ENCODE peak calls at places on chromosomes 13 and 19, in four cellular contexts. One of them, this sample, is unnamed.
A peak's percentile ranks its signal among the peaks of the same experiment; 100 is the strongest.

GRCh38 chr13:41403983-41404382 is 53.4 kb upstream of the RGCC start:
- DNase-seq in HepG2: no peak
- DNase-seq in H1: no peak
- DNase-seq in GM12878: no peak
- DNase-seq in this sample: no peak

GRCh38 chr19:56765107-56765506 is 75.4 kb downstream of the PEG3 start:
- DNase-seq in H1: no peak
- DNase-seq in GM12878: no peak
- DNase-seq in HepG2: no peak
- DNase-seq in this sample: no peak

GRCh38 chr19:3505598-3506383 is at the start of gene FZR1:
- DNase-seq in GM12878: peak; percentile 94
- DNase-seq in HepG2: peak; percentile 95
- DNase-seq in H1: peak; percentile 98
- DNase-seq in this sample: peak; percentile 97

GRCh38 chr13:100275746-100276145 is 186.9 kb downstream of the PCCA start:
- DNase-seq in HepG2: no peak
- DNase-seq in H1: no peak
- DNase-seq in GM12878: no peak
- DNase-seq in this sample: no peak

GRCh38 chr19:28905996-28906395 is 307.0 kb downstream of the UQCRFS1 start:
- DNase-seq in H1: no peak
- DNase-seq in GM12878: no peak
- DNase-seq in HepG2: no peak
- DNase-seq in this sample: no peak

GRCh38 chr13:95547531-95548167 is 4.9 kb upstream of the CLDN10 start:
- DNase-seq in GM12878: no peak
- DNase-seq in H1: no peak
- DNase-seq in HepG2: no peak
- DNase-seq in this sample: no peak

GRCh38 chr19:5293607-5294089 is 47.0 kb downstream of the PTPRS start:
- DNase-seq in H1: peak; percentile 86
- DNase-seq in GM12878: no peak
- DNase-seq in HepG2: no peak
- DNase-seq in this sample: no peak

GRCh38 chr13:33119022-33119735 is 103.0 kb downstream of the KL start:
- DNase-seq in HepG2: no peak
- DNase-seq in GM12878: no peak
- DNase-seq in H1: no peak
- DNase-seq in this sample: no peak

GRCh38 chr13:102793583-102794355 is 5.0 kb downstream of the POGLUT2 start:
- DNase-seq in GM12878: no peak
- DNase-seq in HepG2: no peak
- DNase-seq in H1: no peak
- DNase-seq in this sample: no peak

GRCh38 chr13:101621099-101621498 is 168.6 kb downstream of the ITGBL1 start:
- DNase-seq in HepG2: no peak
- DNase-seq in H1: no peak
- DNase-seq in GM12878: no peak
- DNase-seq in this sample: no peak

GRCh38 chr13:24891476-24892108 is 127.6 kb downstream of the RNF17 start:
- DNase-seq in H1: no peak
- DNase-seq in HepG2: no peak
- DNase-seq in GM12878: no peak
- DNase-seq in this sample: no peak

GRCh38 chr19:49913720-49914119 is 15.3 kb upstream of the ATF5 start:
- DNase-seq in H1: no peak
- DNase-seq in GM12878: no peak
- DNase-seq in HepG2: no peak
- DNase-seq in this sample: no peak

GRCh38 chr19:57560049-57560491 is 407 bp upstream of the ZNF550 start:
- DNase-seq in H1: no peak
- DNase-seq in HepG2: no peak
- DNase-seq in GM12878: no peak
- DNase-seq in this sample: no peak

GRCh38 chr13:94967183-94968039 is 255.1 kb upstream of the SOX21 start:
- DNase-seq in GM12878: no peak
- DNase-seq in HepG2: no peak
- DNase-seq in H1: peak; percentile 81
- DNase-seq in this sample: no peak

GRCh38 chr13:107373551-107373950 is 805.6 kb upstream of the ARGLU1 start:
- DNase-seq in H1: no peak
- DNase-seq in GM12878: no peak
- DNase-seq in HepG2: no peak
- DNase-seq in this sample: no peak

GRCh38 chr13:97914537-97914936 is 38.9 kb upstream of the IPO5 start:
- DNase-seq in H1: no peak
- DNase-seq in HepG2: no peak
- DNase-seq in GM12878: no peak
- DNase-seq in this sample: no peak

GRCh38 chr19:4807188-4807587 is 15.7 kb downstream of the FEM1A start:
- DNase-seq in HepG2: no peak
- DNase-seq in GM12878: no peak
- DNase-seq in H1: no peak
- DNase-seq in this sample: no peak

GRCh38 chr13:44396295-44396962 is 22.8 kb downstream of the SERP2 start:
- DNase-seq in H1: no peak
- DNase-seq in HepG2: no peak
- DNase-seq in GM12878: no peak
- DNase-seq in this sample: no peak

GRCh38 chr19:29806098-29806866 is 5.5 kb upstream of the CCNE1 start:
- DNase-seq in HepG2: peak; percentile 52
- DNase-seq in H1: peak; percentile 56
- DNase-seq in GM12878: no peak
- DNase-seq in this sample: no peak

GRCh38 chr19:17910776-17911360 is 21.9 kb upstream of the CCDC124 start:
- DNase-seq in H1: no peak
- DNase-seq in GM12878: no peak
- DNase-seq in HepG2: no peak
- DNase-seq in this sample: no peak

GRCh38 chr19:53868892-53869804 is 1.5 kb downstream of the MYADM start:
- DNase-seq in HepG2: peak; percentile 82
- DNase-seq in GM12878: no peak
- DNase-seq in H1: peak; percentile 92
- DNase-seq in this sample: peak; percentile 61

GRCh38 chr13:95438297-95438696 is 114.2 kb upstream of the CLDN10 start:
- DNase-seq in H1: no peak
- DNase-seq in GM12878: no peak
- DNase-seq in HepG2: no peak
- DNase-seq in this sample: no peak

GRCh38 chr13:29140277-29140676 is 320.1 kb downstream of the MTUS2 start:
- DNase-seq in HepG2: no peak
- DNase-seq in H1: no peak
- DNase-seq in GM12878: no peak
- DNase-seq in this sample: no peak

GRCh38 chr13:77429320-77430142 is 102.6 kb upstream of the MYCBP2 start:
- DNase-seq in GM12878: peak; percentile 93
- DNase-seq in H1: no peak
- DNase-seq in HepG2: no peak
- DNase-seq in this sample: no peak

GRCh38 chr13:20370815-20371421 is 138.8 kb upstream of the GJB6 start:
- DNase-seq in HepG2: no peak
- DNase-seq in GM12878: no peak
- DNase-seq in H1: no peak
- DNase-seq in this sample: no peak

GRCh38 chr13:73715114-73715909 is 418.9 kb downstream of the KLF12 start:
- DNase-seq in HepG2: no peak
- DNase-seq in GM12878: peak; percentile 31
- DNase-seq in H1: no peak
- DNase-seq in this sample: no peak

GRCh38 chr13:93224545-93224944 is 2.1 kb upstream of the GPC6 start:
- DNase-seq in GM12878: no peak
- DNase-seq in H1: no peak
- DNase-seq in HepG2: peak; percentile 99
- DNase-seq in this sample: no peak

GRCh38 chr13:41694902-41695301 is 237.6 kb downstream of the RGCC start:
- DNase-seq in HepG2: no peak
- DNase-seq in H1: no peak
- DNase-seq in GM12878: peak; percentile 7
- DNase-seq in this sample: peak; percentile 50

GRCh38 chr19:8261347-8261746 is 46.8 kb downstream of the CD320 start:
- DNase-seq in H1: no peak
- DNase-seq in GM12878: no peak
- DNase-seq in HepG2: no peak
- DNase-seq in this sample: no peak

GRCh38 chr13:29935309-29935981 is 85.0 kb upstream of the UBL3 start:
- DNase-seq in HepG2: no peak
- DNase-seq in GM12878: peak; percentile 74
- DNase-seq in H1: no peak
- DNase-seq in this sample: no peak

GRCh38 chr19:36265064-36265463 is 50.2 kb downstream of the ZNF146 start:
- DNase-seq in HepG2: no peak
- DNase-seq in GM12878: no peak
- DNase-seq in H1: no peak
- DNase-seq in this sample: no peak

GRCh38 chr19:7897289-7897688 is 6.4 kb upstream of the MAP2K7 start:
- DNase-seq in GM12878: no peak
- DNase-seq in HepG2: peak; percentile 86
- DNase-seq in H1: no peak
- DNase-seq in this sample: no peak

GRCh38 chr13:110683203-110683883 is 22.6 kb downstream of the CARS2 start:
- DNase-seq in HepG2: peak; percentile 52
- DNase-seq in H1: no peak
- DNase-seq in GM12878: no peak
- DNase-seq in this sample: peak; percentile 8

GRCh38 chr13:90951663-90952062 is 395.8 kb upstream of the MIR17HG start:
- DNase-seq in H1: no peak
- DNase-seq in HepG2: no peak
- DNase-seq in GM12878: no peak
- DNase-seq in this sample: no peak

GRCh38 chr19:38707512-38708114 is 36.7 kb downstream of the CAPN12 start:
- DNase-seq in HepG2: peak; percentile 48
- DNase-seq in H1: no peak
- DNase-seq in GM12878: no peak
- DNase-seq in this sample: no peak

GRCh38 chr19:2255982-2256685 is at the start of gene JSRP1:
- DNase-seq in HepG2: no peak
- DNase-seq in GM12878: no peak
- DNase-seq in H1: no peak
- DNase-seq in this sample: no peak

GRCh38 chr13:50071399-50071798 is 56.2 kb downstream of the KCNRG start:
- DNase-seq in H1: no peak
- DNase-seq in HepG2: no peak
- DNase-seq in GM12878: no peak
- DNase-seq in this sample: no peak
- TF ChIP-seq ATF3 in H1: no peak
- TF ChIP-seq ATF3 in HepG2: no peak
- TF ChIP-seq ATF3 in GM12878: no peak
- TF ChIP-seq ATF3 in this sample: no peak

GRCh38 chr13:112210401-112210800 is 143.5 kb downstream of the SOX1 start:
- DNase-seq in HepG2: no peak
- DNase-seq in GM12878: no peak
- DNase-seq in H1: no peak
- DNase-seq in this sample: no peak

GRCh38 chr13:112213467-112214245 is 146.7 kb downstream of the SOX1 start:
- DNase-seq in GM12878: no peak
- DNase-seq in H1: no peak
- DNase-seq in HepG2: peak; percentile 28
- DNase-seq in this sample: no peak

GRCh38 chr13:112209731-112210130 is 142.8 kb downstream of the SOX1 start:
- DNase-seq in H1: no peak
- DNase-seq in GM12878: no peak
- DNase-seq in HepG2: no peak
- DNase-seq in this sample: no peak

GRCh38 chr13:112209266-112209665 is 142.3 kb downstream of the SOX1 start:
- DNase-seq in HepG2: no peak
- DNase-seq in H1: no peak
- DNase-seq in GM12878: no peak
- DNase-seq in this sample: no peak

GRCh38 chr13:112212533-112212932 is 145.6 kb downstream of the SOX1 start:
- DNase-seq in HepG2: no peak
- DNase-seq in GM12878: no peak
- DNase-seq in H1: no peak
- DNase-seq in this sample: no peak
- TF ChIP-seq ZNF274 in HepG2: no peak
- TF ChIP-seq ZNF274 in GM12878: no peak
- TF ChIP-seq ZNF274 in H1: no peak
- TF ChIP-seq ZNF274 in this sample: no peak

DNA sequence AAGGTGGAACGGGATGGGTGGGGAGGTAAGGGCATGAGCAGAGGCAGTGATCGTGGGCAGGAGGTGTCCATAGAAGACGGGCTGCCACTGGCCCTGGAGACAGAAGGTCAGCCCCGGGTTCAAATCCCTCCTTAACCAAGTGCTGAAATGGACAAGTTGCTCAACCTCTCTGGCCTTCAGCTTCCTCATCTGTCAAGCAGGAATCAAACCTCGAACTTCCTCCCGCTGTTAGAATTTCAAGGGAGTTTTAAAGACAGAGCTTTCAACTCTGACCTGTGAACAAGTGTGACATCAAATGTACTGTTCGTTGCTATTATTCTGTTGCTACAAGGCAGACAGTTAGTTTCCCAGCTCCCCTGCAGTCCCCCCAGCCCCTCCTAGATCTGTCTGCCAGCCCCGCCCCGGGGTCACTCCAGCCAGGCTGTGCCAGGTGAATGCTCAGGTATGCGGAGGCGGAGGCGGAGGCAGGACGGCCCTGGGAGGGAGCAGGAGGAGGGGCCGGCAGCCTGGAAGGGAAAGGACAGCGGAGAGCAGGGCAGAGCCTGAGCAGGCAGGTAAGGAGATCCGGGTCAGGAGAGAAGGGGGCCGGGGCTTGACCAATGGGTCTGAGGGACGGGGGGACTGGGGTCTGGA is at the start of gene EPS8L1:
- DNase-seq in HepG2: no peak
- DNase-seq in H1: peak; percentile 86
- DNase-seq in GM12878: no peak
- DNase-seq in this sample: no peak
- TF ChIP-seq ATF3 in HepG2: no peak
- TF ChIP-seq ATF3 in H1: no peak
- TF ChIP-seq ATF3 in GM12878: no peak
- TF ChIP-seq ATF3 in this sample: no peak

DNA sequence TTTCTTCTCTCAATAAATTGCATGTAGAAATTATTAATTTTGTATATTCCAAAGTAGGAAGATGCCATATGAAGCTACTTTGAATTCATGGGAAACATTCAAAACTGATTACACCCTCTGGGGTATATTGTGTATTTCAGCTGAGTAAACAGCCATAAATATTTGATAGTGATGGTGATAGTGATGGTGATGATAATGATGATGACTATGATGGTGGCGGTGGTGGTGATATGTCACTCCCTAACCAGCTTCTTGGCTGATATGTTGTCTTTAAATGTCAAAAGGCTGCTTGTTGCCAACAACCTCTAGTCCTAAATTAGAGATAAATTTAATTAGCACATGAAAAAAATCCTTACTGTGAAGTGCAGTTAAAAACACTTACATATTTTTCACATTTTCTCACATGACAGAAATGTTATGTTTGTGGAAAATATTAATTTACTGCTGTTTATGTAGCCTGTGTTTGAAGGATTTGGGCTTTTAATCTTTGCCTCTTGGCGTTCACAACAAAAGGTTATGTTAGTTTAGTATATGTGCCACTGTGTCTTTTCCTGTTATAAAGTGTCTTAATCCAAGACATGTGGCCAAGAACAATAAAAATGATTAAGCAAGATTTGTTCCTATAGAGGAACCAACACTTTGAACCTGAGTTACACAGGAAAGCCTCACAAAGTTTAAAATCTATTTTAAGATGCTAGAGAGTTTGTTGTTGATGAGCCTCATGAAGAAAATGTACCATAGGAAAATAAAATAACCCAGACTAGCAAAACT is 102.2 kb downstream of the LRCH1 start:
- DNase-seq in H1: no peak
- DNase-seq in HepG2: no peak
- DNase-seq in GM12878: no peak
- DNase-seq in this sample: no peak
- TF ChIP-seq ZNF274 in H1: no peak
- TF ChIP-seq ZNF274 in HepG2: no peak
- TF ChIP-seq ZNF274 in GM12878: no peak
- TF ChIP-seq ZNF274 in this sample: no peak